ENCODE peak calls at places on chromosomes 4 and X, in five cellular contexts. M, J, R, F and X are unnamed samples.
A peak's percentile ranks its signal among the peaks of the same experiment; 100 is the strongest.

GRCh38 chrX:110156167-110156754 is 153.3 kb downstream of the TMEM164 start:
- DNase-seq in M (no peak), J (no peak), R (no peak), F (no peak), X (no peak)

GRCh38 chr4:69321153-69321729 is 41.0 kb downstream of the UGT2B28 start:
- DNase-seq in M (no peak), J (no peak), R (no peak), F (no peak), X (no peak)

GRCh38 chr4:140947507-140947906 is 185.8 kb downstream of the RNF150 start:
- DNase-seq in M (no peak), J (no peak), R (peak; percentile 39), F (no peak), X (no peak)

GRCh38 chrX:48584698-48585097 is 10.4 kb downstream of the RBM3 start:
- DNase-seq in M (no peak), J (no peak), R (no peak), F (no peak), X (no peak)

GRCh38 chr4:148315049-148315448 is 127.2 kb downstream of the NR3C2 start:
- DNase-seq in M (peak; percentile 1), J (no peak), R (peak; percentile 79), F (no peak), X (no peak)

GRCh38 chrX:133674726-133675470 is 259.6 kb upstream of the GPC4 start:
- DNase-seq in M (no peak), J (no peak), R (peak; percentile 0), F (no peak), X (no peak)

GRCh38 chr4:84887824-84888223 is 78.7 kb downstream of the WDFY3 start:
- DNase-seq in M (no peak), J (no peak), R (peak; percentile 40), F (no peak), X (no peak)

GRCh38 chr4:106869551-106869950 is 166.6 kb downstream of the DKK2 start:
- DNase-seq in M (no peak), J (no peak), R (peak; percentile 20), F (no peak), X (no peak)

GRCh38 chrX:15838017-15838416 is 16.6 kb downstream of the AP1S2 start:
- DNase-seq in M (peak; percentile 22), J (no peak), R (no peak), F (no peak), X (no peak)

GRCh38 chrX:15930585-15930984 is 76.0 kb upstream of the AP1S2 start:
- DNase-seq in M (no peak), J (no peak), R (peak; percentile 40), F (no peak), X (no peak)

GRCh38 chr4:6079965-6080364 is 61.7 kb upstream of the C4orf50 start:
- DNase-seq in M (no peak), J (no peak), R (no peak), F (no peak), X (no peak)

GRCh38 chr4:96120206-96120605 is 280.3 kb downstream of the PDHA2 start:
- DNase-seq in M (no peak), J (no peak), R (no peak), F (no peak), X (no peak)

GRCh38 chr4:47590325-47590724 is 105.2 kb downstream of the ATP10D start:
- DNase-seq in M (no peak), J (no peak), R (no peak), F (no peak), X (no peak)

GRCh38 chrX:134013092-134013497 is 27.7 kb upstream of the GPC3 start:
- DNase-seq in M (peak; percentile 6), J (no peak), R (peak; percentile 1), F (no peak), X (no peak)

GRCh38 chr4:38925492-38926418 is 58.1 kb downstream of the FAM114A1 start:
- DNase-seq in M (no peak), J (no peak), R (no peak), F (no peak), X (no peak)

GRCh38 chr4:4639370-4639769 is 97.5 kb upstream of the STX18 start:
- DNase-seq in M (peak; percentile 1), J (no peak), R (no peak), F (no peak), X (no peak)

GRCh38 chr4:177447417-177448004 is 5.3 kb upstream of the AGA start:
- DNase-seq in M (no peak), J (no peak), R (no peak), F (no peak), X (no peak)

GRCh38 chr4:153140294-153140693 is 63.9 kb upstream of the TRIM2 start:
- DNase-seq in M (no peak), J (no peak), R (no peak), F (no peak), X (no peak)

GRCh38 chr4:154294951-154295350 is 196.6 kb downstream of the DCHS2 start:
- DNase-seq in M (no peak), J (no peak), R (no peak), F (no peak), X (no peak)

GRCh38 chr4:39036172-39036571 is 4.0 kb upstream of the TMEM156 start:
- DNase-seq in M (no peak), J (no peak), R (peak; percentile 78), F (no peak), X (no peak)

GRCh38 chr4:150289198-150289597 is 211.0 kb downstream of the DCLK2 start:
- DNase-seq in M (no peak), J (no peak), R (no peak), F (no peak), X (no peak)

GRCh38 chr4:73721901-73722300 is 18.5 kb upstream of the CXCL8 start:
- DNase-seq in M (no peak), J (no peak), R (peak; percentile 64), F (no peak), X (no peak)